ENCODE peak calls at places on chromosome 5, in four cellular contexts. One of them, this sample, is unnamed.

GRCh38 chr5:122182491-122182921 is 53.2 kb downstream of the ZNF474 start:
- DNase-seq in cardiac muscle cell: no peak
- DNase-seq in bronchial epithelial cell: peak
- DNase-seq in GM12878: no peak
- DNase-seq in this sample: no peak

GRCh38 chr5:126975791-126976190 is 54.6 kb downstream of the MARCHF3 start:
- DNase-seq in bronchial epithelial cell: no peak
- DNase-seq in cardiac muscle cell: no peak
- DNase-seq in GM12878: no peak
- DNase-seq in this sample: no peak

GRCh38 chr5:138809391-138809790 is 56.2 kb downstream of the CTNNA1 start:
- DNase-seq in GM12878: no peak
- DNase-seq in cardiac muscle cell: no peak
- DNase-seq in bronchial epithelial cell: no peak
- DNase-seq in this sample: no peak

GRCh38 chr5:56095579-56096102 is 100.9 kb upstream of the IL6ST start:
- DNase-seq in GM12878: peak
- DNase-seq in bronchial epithelial cell: no peak
- DNase-seq in cardiac muscle cell: no peak
- DNase-seq in this sample: no peak

GRCh38 chr5:115810776-115811175 is 5.7 kb downstream of the CDO1 start:
- DNase-seq in cardiac muscle cell: no peak
- DNase-seq in bronchial epithelial cell: no peak
- DNase-seq in GM12878: no peak
- DNase-seq in this sample: no peak

GRCh38 chr5:133889271-133889905 is 79.0 kb downstream of the C5orf15 start:
- DNase-seq in cardiac muscle cell: no peak
- DNase-seq in bronchial epithelial cell: no peak
- DNase-seq in GM12878: no peak
- DNase-seq in this sample: no peak

GRCh38 chr5:128228506-128228905 is 144.9 kb downstream of the SLC12A2 start:
- DNase-seq in cardiac muscle cell: no peak
- DNase-seq in GM12878: no peak
- DNase-seq in bronchial epithelial cell: no peak
- DNase-seq in this sample: no peak

GRCh38 chr5:172724203-172724602 is 46.8 kb downstream of the DUSP1 start:
- DNase-seq in cardiac muscle cell: no peak
- DNase-seq in GM12878: no peak
- DNase-seq in bronchial epithelial cell: no peak
- DNase-seq in this sample: no peak

GRCh38 chr5:178272591-178272990 is 40.0 kb upstream of the PHYKPL start:
- DNase-seq in bronchial epithelial cell: no peak
- DNase-seq in cardiac muscle cell: no peak
- DNase-seq in GM12878: no peak
- DNase-seq in this sample: no peak

GRCh38 chr5:90144625-90145327 is 264.8 kb downstream of the CETN3 start:
- DNase-seq in bronchial epithelial cell: peak
- DNase-seq in GM12878: no peak
- DNase-seq in cardiac muscle cell: no peak
- DNase-seq in this sample: no peak
- TF ChIP-seq CTCF in bronchial epithelial cell: no peak
- TF ChIP-seq CTCF in GM12878: no peak
- TF ChIP-seq CTCF in cardiac muscle cell: no peak
- TF ChIP-seq CTCF in this sample: no peak

DNA sequence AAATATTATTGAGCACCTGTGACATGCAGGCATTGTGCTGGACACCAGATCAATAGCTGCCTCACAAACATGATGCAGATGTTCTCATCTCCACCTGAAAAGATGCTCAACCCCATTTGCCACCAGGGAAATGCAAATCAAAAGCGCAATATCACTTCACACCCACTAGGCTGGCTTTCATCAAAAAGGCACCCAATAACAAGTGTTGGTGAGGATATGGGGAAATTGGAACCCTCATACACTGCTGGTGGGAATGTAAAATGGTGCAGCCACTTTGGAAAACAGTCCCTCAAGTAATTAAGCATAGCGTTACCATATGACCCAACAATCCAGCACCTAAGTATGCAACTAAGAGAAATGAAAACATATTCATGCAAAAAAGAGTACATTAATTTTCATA is 24.7 kb downstream of the FGF1 start:
- DNase-seq in bronchial epithelial cell: no peak
- DNase-seq in cardiac muscle cell: no peak
- DNase-seq in GM12878: no peak
- DNase-seq in this sample: no peak
- TF ChIP-seq CTCF in bronchial epithelial cell: no peak
- TF ChIP-seq CTCF in cardiac muscle cell: no peak
- TF ChIP-seq CTCF in GM12878: no peak
- TF ChIP-seq CTCF in this sample: peak

GRCh38 chr5:104418056-104418455 is 855.5 kb upstream of the NUDT12 start:
- DNase-seq in GM12878: no peak
- DNase-seq in cardiac muscle cell: no peak
- DNase-seq in bronchial epithelial cell: no peak
- DNase-seq in this sample: no peak

GRCh38 chr5:104412649-104413240 is 850.2 kb upstream of the NUDT12 start:
- DNase-seq in bronchial epithelial cell: peak
- DNase-seq in cardiac muscle cell: peak
- DNase-seq in GM12878: no peak
- DNase-seq in this sample: peak
- TF ChIP-seq CTCF in bronchial epithelial cell: peak
- TF ChIP-seq CTCF in cardiac muscle cell: peak
- TF ChIP-seq CTCF in GM12878: peak
- TF ChIP-seq CTCF in this sample: peak

GRCh38 chr5:93357686-93358085 is 223.3 kb downstream of the NR2F1-AS1 start:
- DNase-seq in GM12878: no peak
- DNase-seq in cardiac muscle cell: no peak
- DNase-seq in bronchial epithelial cell: no peak
- DNase-seq in this sample: no peak

GRCh38 chr5:93359296-93359957 is 221.6 kb downstream of the NR2F1-AS1 start:
- DNase-seq in GM12878: no peak
- DNase-seq in cardiac muscle cell: no peak
- DNase-seq in bronchial epithelial cell: peak
- DNase-seq in this sample: no peak

GRCh38 chr5:93359958-93360305 is 221.1 kb downstream of the NR2F1-AS1 start:
- DNase-seq in bronchial epithelial cell: no peak
- DNase-seq in GM12878: no peak
- DNase-seq in cardiac muscle cell: no peak
- DNase-seq in this sample: no peak

GRCh38 chr5:93360436-93361100 is 220.5 kb downstream of the NR2F1-AS1 start:
- DNase-seq in cardiac muscle cell: no peak
- DNase-seq in bronchial epithelial cell: peak
- DNase-seq in GM12878: no peak
- DNase-seq in this sample: no peak

DNA sequence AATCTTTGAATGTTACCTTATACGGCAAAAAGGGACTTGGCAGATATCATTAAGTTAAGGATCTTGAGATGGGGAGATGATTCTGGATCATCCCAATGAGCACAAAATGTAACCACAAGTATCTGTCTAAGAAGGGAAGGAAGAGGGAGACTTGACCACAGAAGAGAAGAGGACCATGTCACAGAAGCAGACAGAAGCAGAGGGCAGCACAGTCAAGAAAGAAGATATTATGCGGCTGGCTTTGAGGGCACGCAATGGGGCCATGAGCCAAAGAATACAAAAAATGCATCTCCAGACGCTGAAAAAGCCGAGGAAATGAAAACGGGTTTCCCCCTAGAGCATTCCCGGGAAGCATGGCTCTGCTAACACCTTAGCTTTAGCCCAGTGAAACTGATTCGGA is 225.3 kb downstream of the NR2F1-AS1 start:
- DNase-seq in GM12878: no peak
- DNase-seq in bronchial epithelial cell: no peak
- DNase-seq in cardiac muscle cell: no peak
- DNase-seq in this sample: no peak
- TF ChIP-seq CTCF in GM12878: no peak
- TF ChIP-seq CTCF in bronchial epithelial cell: no peak
- TF ChIP-seq CTCF in cardiac muscle cell: no peak
- TF ChIP-seq CTCF in this sample: no peak

GRCh38 chr5:91098581-91098980 is 284.5 kb downstream of the ARRDC3 start:
- DNase-seq in cardiac muscle cell: peak
- DNase-seq in bronchial epithelial cell: no peak
- DNase-seq in GM12878: no peak
- DNase-seq in this sample: no peak

GRCh38 chr5:91095786-91096380 is 287.2 kb downstream of the ARRDC3 start:
- DNase-seq in GM12878: no peak
- DNase-seq in bronchial epithelial cell: no peak
- DNase-seq in cardiac muscle cell: no peak
- DNase-seq in this sample: no peak

GRCh38 chr5:91091471-91092234 is 291.5 kb downstream of the ARRDC3 start:
- DNase-seq in GM12878: no peak
- DNase-seq in cardiac muscle cell: no peak
- DNase-seq in bronchial epithelial cell: no peak
- DNase-seq in this sample: no peak

GRCh38 chr5:91092859-91093843 is 290.0 kb downstream of the ARRDC3 start:
- DNase-seq in GM12878: no peak
- DNase-seq in bronchial epithelial cell: no peak
- DNase-seq in cardiac muscle cell: no peak
- DNase-seq in this sample: no peak

DNA sequence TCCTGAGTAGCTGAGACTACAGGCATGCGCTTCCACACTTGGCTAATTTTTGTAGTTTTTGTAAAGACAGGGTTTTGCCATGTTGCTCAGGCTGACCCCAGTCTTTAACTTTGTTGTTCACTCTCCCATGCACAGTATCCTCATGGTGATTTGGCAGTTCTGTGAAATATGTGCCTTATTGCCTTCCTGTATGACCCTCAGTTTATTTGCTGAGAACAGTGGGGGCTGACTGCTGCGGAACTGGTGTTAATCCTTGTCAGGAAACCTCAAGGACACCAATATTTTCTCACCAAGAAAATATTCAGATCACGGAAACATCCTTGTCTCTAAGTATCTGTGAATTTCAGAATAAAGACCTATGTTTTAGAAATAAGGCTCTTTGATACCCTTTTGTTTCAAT is 287.8 kb downstream of the ARRDC3 start:
- DNase-seq in bronchial epithelial cell: no peak
- DNase-seq in cardiac muscle cell: no peak
- DNase-seq in GM12878: no peak
- DNase-seq in this sample: no peak
- TF ChIP-seq CTCF in bronchial epithelial cell: no peak
- TF ChIP-seq CTCF in cardiac muscle cell: no peak
- TF ChIP-seq CTCF in GM12878: no peak
- TF ChIP-seq CTCF in this sample: no peak

DNA sequence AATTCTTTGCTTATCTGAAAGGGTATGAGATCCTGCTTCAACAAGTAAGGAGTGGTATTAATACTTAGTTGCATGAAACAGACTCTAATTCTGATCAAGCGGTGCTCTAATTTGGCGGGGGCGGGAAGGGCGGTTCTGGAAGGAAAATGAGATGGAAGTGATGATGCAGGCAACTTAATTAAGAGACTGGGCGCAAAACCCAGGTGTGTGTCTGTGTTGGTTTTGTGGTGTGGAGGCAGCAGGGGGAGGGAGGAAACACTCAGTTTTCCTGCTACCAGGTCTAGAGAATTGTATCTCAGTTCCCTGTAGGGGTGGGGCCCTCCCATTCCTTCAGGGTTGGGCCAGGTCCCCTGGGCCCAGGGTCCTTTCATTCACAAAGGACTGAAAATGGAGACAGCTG is 17.3 kb upstream of the C5orf47 start:
- DNase-seq in cardiac muscle cell: no peak
- DNase-seq in bronchial epithelial cell: no peak
- DNase-seq in GM12878: no peak
- DNase-seq in this sample: no peak
- TF ChIP-seq CTCF in cardiac muscle cell: no peak
- TF ChIP-seq CTCF in bronchial epithelial cell: no peak
- TF ChIP-seq CTCF in GM12878: no peak
- TF ChIP-seq CTCF in this sample: no peak

DNA sequence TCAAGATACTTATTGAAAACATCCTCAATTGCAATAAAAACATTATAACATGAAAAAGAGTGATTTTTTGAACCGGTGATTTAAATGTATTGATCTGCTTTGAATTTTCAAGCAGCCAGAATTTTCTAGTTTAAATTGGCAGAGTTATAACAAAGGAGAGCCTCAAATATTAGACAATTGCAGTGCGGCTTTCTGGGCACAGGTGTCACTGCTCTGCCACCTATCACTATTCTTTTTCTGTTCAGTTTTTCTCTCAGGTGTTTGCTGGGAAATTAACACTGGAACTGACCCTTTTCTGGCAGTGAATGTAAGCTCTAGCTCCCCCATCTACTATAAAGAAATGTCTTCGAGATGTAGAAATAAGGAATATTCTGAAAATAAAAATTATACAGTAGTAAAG is 23.0 kb downstream of the ZBED3 start:
- DNase-seq in GM12878: no peak
- DNase-seq in cardiac muscle cell: no peak
- DNase-seq in bronchial epithelial cell: no peak
- DNase-seq in this sample: no peak
- TF ChIP-seq CTCF in GM12878: peak
- TF ChIP-seq CTCF in cardiac muscle cell: no peak
- TF ChIP-seq CTCF in bronchial epithelial cell: peak
- TF ChIP-seq CTCF in this sample: no peak

DNA sequence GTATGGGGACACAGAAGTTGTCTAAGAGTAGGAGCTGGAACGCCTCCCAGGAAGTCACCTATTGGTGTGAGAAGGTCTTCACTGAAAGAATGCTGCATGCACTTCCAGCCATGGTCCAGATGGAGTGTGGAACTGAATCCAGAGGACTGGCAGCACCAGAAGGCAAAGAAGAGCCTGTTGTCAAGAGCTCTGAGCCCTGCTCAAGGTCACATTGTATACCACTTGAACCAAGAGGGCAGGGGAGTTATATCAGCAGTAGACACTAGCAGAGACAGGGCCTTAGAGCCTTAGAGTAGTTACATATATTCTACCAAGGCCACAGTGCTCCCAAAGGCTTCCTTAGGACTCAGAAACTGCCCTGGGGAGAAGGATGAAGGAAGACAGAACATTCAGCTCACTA is 130.8 kb upstream of the POC5 start:
- DNase-seq in bronchial epithelial cell: no peak
- DNase-seq in GM12878: no peak
- DNase-seq in cardiac muscle cell: peak
- DNase-seq in this sample: no peak
- TF ChIP-seq CTCF in bronchial epithelial cell: no peak
- TF ChIP-seq CTCF in GM12878: no peak
- TF ChIP-seq CTCF in cardiac muscle cell: no peak
- TF ChIP-seq CTCF in this sample: no peak